ENCODE peak calls at places on chromosome 20, in six cellular contexts. S, X, L, E, U and F are unnamed samples.

GRCh38 chr20:47142782-47143170 is 213.7 kb downstream of the ZMYND8 start:
- DNase-seq in U (no peak), X (no peak), L (no peak), E (no peak), S (no peak), F (no peak)

GRCh38 chr20:41989935-41990635 is 371.9 kb upstream of the CHD6 start:
- DNase-seq in X (no peak), U (no peak), S (peak), E (no peak), L (no peak), F (no peak)

GRCh38 chr20:36435799-36436541 is 105.3 kb upstream of the MYL9 start:
- DNase-seq in L (peak), E (peak), S (peak), U (peak), X (peak), F (peak)

GRCh38 chr20:62448038-62448437 is 20.7 kb upstream of the RBBP8NL start:
- DNase-seq in U (no peak), E (no peak), S (no peak), L (no peak), X (no peak), F (no peak)

GRCh38 chr20:44448753-44449546 is 26.7 kb upstream of the TTPAL start:
- DNase-seq in X (no peak), S (no peak), E (peak), U (peak), L (peak), F (peak)

GRCh38 chr20:30412972-30413371 is 844.5 kb upstream of the DEFB115 start:
- DNase-seq in S (no peak), X (no peak), U (no peak), L (no peak), E (no peak), F (no peak)

GRCh38 chr20:3862333-3862732 is 15.7 kb downstream of the MAVS start:
- DNase-seq in L (no peak), U (no peak), S (no peak), E (no peak), X (no peak), F (no peak)

GRCh38 chr20:47392015-47392720 is 35.7 kb upstream of the ZMYND8 start:
- DNase-seq in U (peak), L (peak), X (peak), E (peak), S (peak), F (no peak)

GRCh38 chr20:10955166-10955565 is 281.4 kb upstream of the JAG1 start:
- DNase-seq in U (no peak), E (no peak), X (no peak), S (no peak), L (no peak), F (no peak)

GRCh38 chr20:22217712-22218352 is 366.5 kb downstream of the FOXA2 start:
- DNase-seq in X (no peak), S (no peak), U (no peak), L (no peak), E (no peak), F (no peak)

GRCh38 chr20:8082025-8082424 is 50.0 kb upstream of the PLCB1 start:
- DNase-seq in L (peak), X (no peak), E (no peak), U (peak), S (peak), F (no peak)

GRCh38 chr20:8909596-8909995 is 159.3 kb upstream of the PLCB4 start:
- DNase-seq in E (no peak), X (no peak), L (no peak), U (no peak), S (no peak), F (no peak)

GRCh38 chr20:1965520-1966278 is 28.2 kb downstream of the PDYN start:
- DNase-seq in L (peak), E (peak), X (peak), U (peak), S (peak), F (peak)

GRCh38 chr20:45070932-45071632 is 29.8 kb downstream of the KCNS1 start:
- DNase-seq in L (no peak), E (no peak), U (no peak), X (peak), S (peak), F (no peak)

GRCh38 chr20:54110457-54110856 is 40.1 kb upstream of the BCAS1 start:
- DNase-seq in E (no peak), U (no peak), X (no peak), L (no peak), S (no peak), F (no peak)

GRCh38 chr20:33532753-33533459 is 43.0 kb downstream of the CBFA2T2 start:
- DNase-seq in U (no peak), E (no peak), L (no peak), S (peak), X (no peak), F (no peak)

GRCh38 chr20:8837396-8837795 is 231.5 kb upstream of the PLCB4 start:
- DNase-seq in E (no peak), X (no peak), S (peak), L (peak), U (peak), F (no peak)

GRCh38 chr20:47481330-47482216 is 20.1 kb upstream of the NCOA3 start:
- DNase-seq in E (no peak), S (no peak), X (no peak), U (no peak), L (no peak), F (no peak)

GRCh38 chr20:17706632-17707031 is 6.9 kb downstream of the BANF2 start:
- DNase-seq in E (no peak), S (no peak), L (no peak), X (no peak), U (no peak), F (no peak)

GRCh38 chr20:34570859-34571306 is 12.4 kb downstream of the MAP1LC3A start:
- DNase-seq in X (no peak), L (no peak), S (peak), U (no peak), E (no peak), F (peak)

GRCh38 chr20:43442310-43442880 is 15.3 kb upstream of the SRSF6 start:
- DNase-seq in S (peak), U (peak), E (no peak), X (no peak), L (peak), F (no peak)

GRCh38 chr20:25546048-25546447 is 39.3 kb downstream of the NINL start:
- DNase-seq in U (no peak), L (no peak), E (no peak), S (no peak), X (no peak), F (no peak)

GRCh38 chr20:17888044-17888443 is 80.5 kb downstream of the SNX5 start:
- DNase-seq in X (peak), E (no peak), U (no peak), L (peak), S (no peak), F (no peak)

GRCh38 chr20:24977797-24978196 is 14.8 kb downstream of the APMAP start:
- DNase-seq in E (no peak), X (no peak), U (no peak), S (no peak), L (no peak), F (peak)

GRCh38 chr20:44692932-44693476 is 22.2 kb upstream of the CCN5 start:
- DNase-seq in X (peak), U (peak), E (no peak), S (peak), L (peak), F (peak)

GRCh38 chr20:4951299-4951698 is 50.0 kb downstream of the SLC23A2 start:
- DNase-seq in L (peak), X (peak), E (no peak), U (no peak), S (peak), F (no peak)

GRCh38 chr20:45311589-45312211 is 3.6 kb upstream of the MATN4 start:
- DNase-seq in U (peak), X (peak), L (peak), S (peak), E (peak), F (peak)

GRCh38 chr20:58713801-58714339 is 21.3 kb downstream of the NPEPL1 start:
- DNase-seq in L (no peak), S (no peak), E (peak), U (no peak), X (no peak), F (no peak)

GRCh38 chr20:33656783-33657703 is 5.1 kb upstream of the C20orf144 start:
- DNase-seq in E (no peak), L (no peak), S (no peak), X (no peak), U (no peak), F (no peak)

GRCh38 chr20:35901678-35902544 is 52.4 kb downstream of the SCAND1 start:
- DNase-seq in S (peak), L (peak), U (peak), X (peak), E (no peak), F (no peak)

GRCh38 chr20:17889226-17889625 is 79.4 kb downstream of the SNX5 start:
- DNase-seq in S (peak), E (no peak), U (peak), X (no peak), L (peak), F (no peak)

GRCh38 chr20:35947489-35947888 is 6.8 kb downstream of the SCAND1 start:
- DNase-seq in L (peak), U (peak), E (no peak), X (peak), S (peak), F (peak)

GRCh38 chr20:1330075-1330830 is 1.3 kb upstream of the SDCBP2 start:
- DNase-seq in S (peak), L (peak), X (peak), U (no peak), E (peak), F (peak)

GRCh38 chr20:62688855-62689460 is 19.7 kb upstream of the NTSR1 start:
- DNase-seq in S (no peak), E (no peak), L (peak), U (peak), X (no peak), F (no peak)

GRCh38 chr20:61975411-61975810 is 90.3 kb downstream of the TAF4 start:
- DNase-seq in S (no peak), U (no peak), L (no peak), E (no peak), X (no peak), F (no peak)

GRCh38 chr20:61184194-61184593 is 67.9 kb upstream of the CDH4 start:
- DNase-seq in X (no peak), L (no peak), E (no peak), U (no peak), S (no peak), F (no peak)

GRCh38 chr20:32997431-32997830 is 6.8 kb downstream of the SUN5 start:
- DNase-seq in E (no peak), S (no peak), X (no peak), U (no peak), L (no peak), F (no peak)

GRCh38 chr20:47311211-47311610 is 45.3 kb downstream of the ZMYND8 start:
- DNase-seq in U (no peak), X (no peak), L (no peak), E (no peak), S (no peak), F (no peak)

GRCh38 chr20:21182832-21183563 is 57.1 kb downstream of the KIZ start:
- DNase-seq in E (peak), U (no peak), L (peak), S (peak), X (no peak), F (no peak)

GRCh38 chr20:8132632-8133587 is 844 bp downstream of the PLCB1 start:
- DNase-seq in L (peak), E (peak), X (no peak), S (peak), U (no peak), F (peak)

GRCh38 chr20:50567860-50568548 is 57.8 kb downstream of the PTPN1 start:
- DNase-seq in U (no peak), E (no peak), X (no peak), L (no peak), S (no peak), F (no peak)

GRCh38 chr20:50572922-50573777 is 63.0 kb downstream of the PTPN1 start:
- DNase-seq in S (peak), L (no peak), X (no peak), U (no peak), E (no peak), F (peak)

GRCh38 chr20:50568549-50568942 is 58.4 kb downstream of the PTPN1 start:
- DNase-seq in L (no peak), S (no peak), U (no peak), X (no peak), E (no peak), F (no peak)

GRCh38 chr20:50571466-50571865 is 61.3 kb downstream of the PTPN1 start:
- DNase-seq in X (no peak), E (no peak), U (no peak), L (no peak), S (no peak), F (no peak)

DNA sequence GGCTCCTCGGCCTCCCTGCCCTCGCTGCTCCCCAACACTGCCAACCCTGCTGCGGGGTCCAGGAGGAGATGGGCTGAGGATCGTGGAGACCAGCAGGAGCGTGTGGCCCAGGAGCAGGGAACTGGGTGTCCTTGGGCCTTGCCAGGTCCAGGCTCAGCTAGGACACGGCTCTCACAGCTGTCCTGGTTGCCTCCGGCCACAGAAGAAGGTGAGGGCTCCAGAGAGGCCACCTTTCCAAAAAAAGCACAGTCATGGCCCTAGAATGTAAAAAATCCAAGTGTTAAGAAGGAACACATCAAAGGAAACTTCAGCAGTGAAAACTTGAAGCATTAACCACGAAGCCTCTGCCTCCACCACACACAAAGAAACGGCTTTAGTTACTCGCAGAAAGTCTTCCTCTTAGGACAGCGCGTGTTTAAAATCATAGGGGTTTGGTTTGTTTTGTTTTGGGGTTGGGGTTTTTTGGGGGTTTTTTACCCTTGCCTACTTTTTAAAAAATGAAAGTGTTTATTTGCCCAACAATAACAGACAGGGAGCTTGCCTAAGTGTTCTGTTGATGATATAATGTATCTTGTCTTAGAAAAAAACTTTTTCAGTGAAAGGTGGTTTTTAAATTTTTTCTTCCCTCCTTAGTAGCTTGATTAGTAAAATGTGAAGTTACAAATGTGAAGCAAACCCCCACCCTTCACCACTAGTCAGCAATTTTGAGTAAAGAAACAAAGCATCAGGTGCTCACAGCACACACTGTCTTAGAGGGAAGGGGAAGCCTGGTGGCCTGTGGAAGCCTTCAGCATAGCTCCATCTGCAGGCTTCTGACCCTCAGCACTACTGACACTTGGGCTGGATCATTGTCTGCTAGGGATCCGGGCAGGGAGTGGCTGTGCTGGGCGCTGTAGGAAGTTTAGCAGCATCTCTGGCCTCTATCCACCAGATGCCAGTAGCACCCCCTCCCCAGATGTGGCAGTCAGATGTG is 60.0 kb downstream of the PTPN1 start:
- DNase-seq in X (peak), E (no peak), U (peak), S (peak), L (peak), F (no peak)
- TF ChIP-seq CTCF in X (peak), E (no peak), U (peak), S (peak), L (peak), F (peak)

GRCh38 chr20:38985603-38986170 is 23.5 kb downstream of the DHX35 start:
- DNase-seq in U (peak), L (no peak), X (no peak), S (peak), E (no peak), F (no peak)
- H3K4me3 ChIP-seq in U (no peak), L (no peak), X (peak), S (no peak), E (no peak), F (no peak)

GRCh38 chr20:23347791-23348190 is 2.8 kb upstream of the NXT1 start:
- DNase-seq in X (no peak), U (no peak), S (no peak), E (no peak), L (no peak), F (no peak)

GRCh38 chr20:23350855-23351838 is 556 bp downstream of the NXT1 start:
- DNase-seq in S (peak), X (peak), L (peak), U (peak), E (peak), F (peak)

GRCh38 chr20:23350007-23350854 is at the start of gene NXT1:
- DNase-seq in X (peak), E (peak), L (peak), S (peak), U (peak), F (peak)

GRCh38 chr20:23344336-23344735 is 6.3 kb upstream of the NXT1 start:
- DNase-seq in X (no peak), U (peak), S (no peak), E (no peak), L (no peak), F (no peak)

DNA sequence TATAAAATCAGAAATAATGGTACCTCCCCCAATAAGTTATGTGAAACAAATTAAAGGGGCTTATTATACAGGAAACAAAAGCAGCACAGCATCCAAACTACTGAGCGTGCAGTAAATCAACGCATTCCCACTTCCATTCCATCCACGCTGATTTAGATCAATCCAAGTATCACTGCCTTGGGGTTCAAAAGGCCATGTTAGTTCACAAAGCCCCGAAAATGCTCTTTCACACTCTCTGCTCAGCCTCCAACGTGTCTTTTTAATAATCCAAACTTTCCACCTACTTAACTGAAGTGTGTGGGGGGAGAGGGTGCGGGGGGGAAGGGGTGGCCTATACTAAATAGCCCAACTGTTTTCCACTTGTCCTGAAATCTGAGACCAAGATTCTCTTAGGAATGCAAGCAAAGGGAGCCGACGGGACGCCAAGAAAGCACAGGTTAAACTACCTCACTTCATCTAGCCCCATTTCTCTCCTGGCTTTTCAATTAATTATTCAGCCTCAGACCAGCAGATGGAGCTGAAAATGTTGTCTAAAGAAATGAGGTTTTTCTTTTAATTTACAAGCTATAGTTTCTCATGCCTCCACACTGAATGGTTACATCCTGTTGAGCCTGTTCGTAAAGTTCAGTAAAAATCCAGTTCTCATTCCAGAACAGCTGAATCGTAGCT is 1.1 kb upstream of the NXT1 start:
- DNase-seq in S (no peak), X (no peak), U (no peak), E (peak), L (no peak), F (no peak)
- TF ChIP-seq CTCF in S (peak), X (peak), U (peak), E (peak), L (peak), F (peak)

DNA sequence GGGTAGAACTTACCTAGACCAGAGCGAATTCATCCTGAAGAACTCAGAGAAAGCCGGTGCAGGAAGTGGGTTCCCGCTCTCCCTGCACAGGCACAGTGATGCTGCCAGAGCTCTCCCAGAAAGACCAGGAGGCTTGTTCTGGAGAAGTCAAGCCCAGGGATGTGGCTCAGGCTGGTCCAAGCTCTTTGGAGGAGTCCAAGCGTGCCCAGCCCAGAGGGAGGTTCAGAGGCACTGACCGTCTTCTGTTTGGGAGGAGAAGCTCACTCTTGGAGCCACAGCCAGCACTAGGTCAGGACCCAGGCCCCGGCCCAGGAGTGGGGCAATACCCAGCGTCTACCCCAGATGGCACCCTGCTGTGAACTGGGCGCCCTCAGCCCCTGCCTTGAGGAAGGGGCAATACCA is 1.5 kb upstream of the PMEPA1 start:
- DNase-seq in S (no peak), U (no peak), E (no peak), L (peak), X (no peak), F (no peak)
- H3K4me3 ChIP-seq in S (no peak), U (no peak), E (no peak), L (peak), X (peak), F (no peak)

GRCh38 chr20:48722002-48722731 is 105.6 kb downstream of the PREX1 start:
- DNase-seq in L (no peak), X (no peak), E (no peak), U (no peak), S (peak), F (no peak)
- TF ChIP-seq CTCF in L (no peak), X (no peak), E (no peak), U (no peak), S (no peak), F (no peak)